ENCODE peak calls at places on chromosomes 7 and 10, in four cellular contexts. I is NCI-H510A treated with DMSO at 0.1 percent for 48 hours, M is M059J, D is Calu3. V is an unnamed sample.

GRCh38 chr10:11184093-11184492 is 166.4 kb downstream of the CELF2 start:
- DNase-seq in D (no peak), M (no peak), I (no peak), V (no peak)

GRCh38 chr10:73018632-73019031 is 64.0 kb upstream of the PLA2G12B start:
- DNase-seq in D (no peak), I (no peak), M (no peak), V (no peak)

GRCh38 chr7:19404912-19405329 is 259.7 kb upstream of the FERD3L start:
- DNase-seq in D (peak; percentile 40), M (peak; percentile 98), I (no peak), V (peak; percentile 98)

GRCh38 chr10:92082583-92083280 is 159.2 kb downstream of the BTAF1 start:
- DNase-seq in M (no peak), D (no peak), I (no peak), V (no peak)

GRCh38 chr10:22230331-22230833 is 12.6 kb upstream of the EBLN1 start:
- DNase-seq in I (peak; percentile 63), D (peak; percentile 11), M (peak; percentile 35), V (peak; percentile 35)

GRCh38 chr7:117829450-117829849 is 43.8 kb downstream of the CTTNBP2 start:
- DNase-seq in M (no peak), D (no peak), I (no peak), V (no peak)

GRCh38 chr7:117871778-117872538 is 1.3 kb downstream of the CTTNBP2 start:
- DNase-seq in I (peak; percentile 11), D (peak; percentile 4), M (peak; percentile 7), V (no peak)

GRCh38 chr7:104943502-104944343 is 70.3 kb upstream of the KMT2E start:
- DNase-seq in M (peak; percentile 98), D (peak; percentile 74), I (peak; percentile 70), V (no peak)

GRCh38 chr10:24806262-24806661 is 82.6 kb upstream of the ARHGAP21 start:
- DNase-seq in M (no peak), I (no peak), D (no peak), V (no peak)

GRCh38 chr7:15291707-15292106 is 270.1 kb downstream of the AGMO start:
- DNase-seq in M (peak; percentile 18), D (no peak), I (no peak), V (no peak)

GRCh38 chr7:44286182-44286617 is 39.2 kb downstream of the CAMK2B start:
- DNase-seq in M (peak; percentile 25), I (no peak), D (no peak), V (no peak)